ENCODE peak calls at places on chromosomes 6 and 20, in seven cellular contexts. F, Q, T, A, H, N and O are unnamed samples.
A peak's percentile ranks its signal among the peaks of the same experiment; 100 is the strongest.

GRCh38 chr6:112058673-112059072 is 4.8 kb downstream of the CCN6 start:
- DNase-seq in T (no peak), F (no peak), H (no peak), N (no peak), A (no peak), Q (no peak), O (no peak)

GRCh38 chr6:143685653-143686052 is 7.9 kb downstream of the PHACTR2 start:
- DNase-seq in N (no peak), H (no peak), T (no peak), A (no peak), F (no peak), Q (no peak), O (no peak)

GRCh38 chr6:111503194-111503593 is 20.2 kb upstream of the REV3L start:
- DNase-seq in H (no peak), F (no peak), T (no peak), Q (peak; percentile 46), A (no peak), N (no peak), O (no peak)

GRCh38 chr6:115524821-115525220 is 535.9 kb downstream of the FRK start:
- DNase-seq in F (no peak), A (no peak), T (no peak), H (no peak), N (no peak), Q (no peak), O (no peak)

GRCh38 chr6:140602431-140602836 is 1228.0 kb upstream of the CITED2 start:
- DNase-seq in F (no peak), N (no peak), A (no peak), Q (peak; percentile 42), T (no peak), H (no peak), O (no peak)

GRCh38 chr6:66199146-66199545 is 492.1 kb upstream of the EYS start:
- DNase-seq in H (no peak), F (no peak), Q (peak; percentile 0), T (no peak), N (no peak), A (no peak), O (no peak)

GRCh38 chr6:4727236-4727635 is 49.0 kb upstream of the CDYL start:
- DNase-seq in T (no peak), Q (no peak), A (no peak), N (no peak), F (no peak), H (no peak), O (no peak)

GRCh38 chr6:13360671-13361540 is 32.6 kb upstream of the TBC1D7 start:
- DNase-seq in N (no peak), F (no peak), Q (no peak), A (no peak), H (no peak), T (no peak), O (no peak)

GRCh38 chr6:148794797-148795196 is 48.0 kb downstream of the UST start:
- DNase-seq in T (no peak), H (no peak), F (no peak), N (no peak), A (no peak), Q (no peak), O (no peak)

GRCh38 chr6:2582268-2582667 is 168.5 kb downstream of the MYLK4 start:
- DNase-seq in Q (no peak), H (no peak), F (no peak), A (no peak), N (no peak), T (no peak), O (no peak)

GRCh38 chr6:33339193-33339592 is 21.6 kb upstream of the ZBTB22 start:
- DNase-seq in Q (no peak), A (no peak), H (no peak), F (no peak), T (no peak), N (no peak), O (no peak)

GRCh38 chr20:24816907-24817306 is 132.2 kb upstream of the CST7 start:
- DNase-seq in H (no peak), A (no peak), Q (no peak), T (no peak), F (no peak), N (no peak), O (no peak)